ENCODE peak calls at places on chromosomes 13 and 19, in four cellular contexts. X is transverse colon, A is endothelial cell, Y is OCI-LY7. O is an unnamed sample.

GRCh38 chr19:53989600-53990533 is 1.6 kb upstream of the CACNG6 start:
- DNase-seq in X (no peak), A (no peak), Y (no peak), O (no peak)

GRCh38 chr13:35720690-35721554 is 244.4 kb upstream of the MAB21L1 start:
- DNase-seq in X (peak), A (peak), Y (peak), O (no peak)

GRCh38 chr19:55526216-55527196 is 10.4 kb downstream of the SBK2 start:
- DNase-seq in X (peak), A (no peak), Y (no peak), O (no peak)

GRCh38 chr19:18090545-18091216 is 3.9 kb upstream of the IL12RB1 start:
- DNase-seq in X (no peak), A (no peak), Y (no peak), O (no peak)

GRCh38 chr19:48676887-48677286 is 4.1 kb upstream of the NTN5 start:
- DNase-seq in X (peak), A (no peak), Y (no peak), O (no peak)

GRCh38 chr13:50081106-50081898 is 66.1 kb downstream of the KCNRG start:
- DNase-seq in X (peak), A (peak), Y (peak), O (peak)

GRCh38 chr13:77443511-77443910 is 92.0 kb upstream of the SCEL start:
- DNase-seq in X (no peak), A (no peak), Y (no peak), O (no peak)

GRCh38 chr19:27777726-27778125 is 1435.2 kb downstream of the UQCRFS1 start:
- DNase-seq in X (no peak), A (no peak), Y (peak), O (no peak)

GRCh38 chr19:56377105-56377924 is 16.0 kb downstream of the ZNF582 start:
- DNase-seq in X (no peak), A (no peak), Y (no peak), O (no peak)

GRCh38 chr13:98853791-98854191 is 101.3 kb upstream of the SLC15A1 start:
- DNase-seq in X (peak), A (no peak), Y (no peak), O (no peak)

GRCh38 chr19:37991841-37992248 is 84.8 kb downstream of the SIPA1L3 start:
- DNase-seq in X (no peak), A (no peak), Y (no peak), O (no peak)

GRCh38 chr13:49540552-49540951 is 44.8 kb downstream of the PHF11 start:
- DNase-seq in X (no peak), A (no peak), Y (peak), O (no peak)

GRCh38 chr19:34171539-34171876 is 796 bp upstream of the LSM14A start:
- DNase-seq in X (no peak), A (no peak), Y (no peak), O (no peak)

GRCh38 chr19:29927944-29928669 is 13.9 kb upstream of the URI1 start:
- DNase-seq in X (no peak), A (no peak), Y (peak), O (no peak)

GRCh38 chr13:29886446-29886845 is 36.0 kb upstream of the UBL3 start:
- DNase-seq in X (no peak), A (no peak), Y (no peak), O (no peak)

GRCh38 chr19:6577410-6578125 is 13.4 kb downstream of the CD70 start:
- DNase-seq in X (peak), A (no peak), Y (peak), O (no peak)

GRCh38 chr13:66914155-66914554 is 316.0 kb downstream of the PCDH9 start:
- DNase-seq in X (no peak), A (no peak), Y (no peak), O (no peak)

GRCh38 chr13:44101347-44102083 is 221.8 kb downstream of the LACC1 start:
- DNase-seq in X (no peak), A (no peak), Y (no peak), O (no peak)

GRCh38 chr19:41877916-41878905 is 1.1 kb downstream of the CD79A start:
- DNase-seq in X (peak), A (no peak), Y (no peak), O (no peak)

GRCh38 chr19:45195764-45196163 is 17.2 kb downstream of the BLOC1S3 start:
- DNase-seq in X (no peak), A (no peak), Y (no peak), O (no peak)

GRCh38 chr19:17339088-17339741 is 1.9 kb downstream of the GTPBP3 start:
- DNase-seq in X (no peak), A (no peak), Y (peak), O (no peak)

GRCh38 chr19:16661480-16662034 is 618 bp downstream of the TMEM38A start:
- DNase-seq in X (peak), A (no peak), Y (peak), O (peak)

GRCh38 chr19:35169226-35169995 is 14.9 kb downstream of the FXYD5 start:
- DNase-seq in X (no peak), A (no peak), Y (no peak), O (no peak)

GRCh38 chr13:19766637-19767036 is 16.1 kb downstream of the PSPC1 start:
- DNase-seq in X (no peak), A (no peak), Y (no peak), O (no peak)

GRCh38 chr13:113452942-113453901 is at the start of gene ADPRHL1:
- DNase-seq in X (no peak), A (no peak), Y (no peak), O (no peak)

GRCh38 chr13:29520671-29521070 is 74.8 kb downstream of the SLC7A1 start:
- DNase-seq in X (no peak), A (no peak), Y (no peak), O (no peak)

GRCh38 chr19:34838248-34838647 is 65.2 kb upstream of the ZNF599 start:
- DNase-seq in X (no peak), A (no peak), Y (peak), O (no peak)

GRCh38 chr19:4414800-4415251 is 12.4 kb downstream of the CHAF1A start:
- DNase-seq in X (no peak), A (no peak), Y (no peak), O (no peak)

GRCh38 chr19:45443462-45444317 is 20.0 kb upstream of the ERCC1 start:
- DNase-seq in X (peak), A (peak), Y (peak), O (no peak)

GRCh38 chr13:94115054-94115453 is 364.4 kb downstream of the DCT start:
- DNase-seq in X (no peak), A (no peak), Y (no peak), O (no peak)

GRCh38 chr19:52351512-52351911 is 15.5 kb downstream of the ZNF610 start:
- DNase-seq in X (no peak), A (peak), Y (peak), O (no peak)

GRCh38 chr13:37869756-37870488 is at the start of gene TRPC4:
- DNase-seq in X (peak), A (peak), Y (no peak), O (peak)

GRCh38 chr13:33017410-33017929 is 1.2 kb downstream of the KL start:
- DNase-seq in X (peak), A (peak), Y (peak), O (no peak)

GRCh38 chr13:57629821-57630235 is 1.7 kb upstream of the PCDH17 start:
- DNase-seq in X (peak), A (peak), Y (no peak), O (peak)

GRCh38 chr13:81929988-81930387 is 1589.1 kb upstream of the SPRY2 start:
- DNase-seq in X (no peak), A (no peak), Y (no peak), O (no peak)

GRCh38 chr19:55341191-55342043 is 1.7 kb downstream of the KMT5C start:
- DNase-seq in X (peak), A (peak), Y (peak), O (no peak)

DNA sequence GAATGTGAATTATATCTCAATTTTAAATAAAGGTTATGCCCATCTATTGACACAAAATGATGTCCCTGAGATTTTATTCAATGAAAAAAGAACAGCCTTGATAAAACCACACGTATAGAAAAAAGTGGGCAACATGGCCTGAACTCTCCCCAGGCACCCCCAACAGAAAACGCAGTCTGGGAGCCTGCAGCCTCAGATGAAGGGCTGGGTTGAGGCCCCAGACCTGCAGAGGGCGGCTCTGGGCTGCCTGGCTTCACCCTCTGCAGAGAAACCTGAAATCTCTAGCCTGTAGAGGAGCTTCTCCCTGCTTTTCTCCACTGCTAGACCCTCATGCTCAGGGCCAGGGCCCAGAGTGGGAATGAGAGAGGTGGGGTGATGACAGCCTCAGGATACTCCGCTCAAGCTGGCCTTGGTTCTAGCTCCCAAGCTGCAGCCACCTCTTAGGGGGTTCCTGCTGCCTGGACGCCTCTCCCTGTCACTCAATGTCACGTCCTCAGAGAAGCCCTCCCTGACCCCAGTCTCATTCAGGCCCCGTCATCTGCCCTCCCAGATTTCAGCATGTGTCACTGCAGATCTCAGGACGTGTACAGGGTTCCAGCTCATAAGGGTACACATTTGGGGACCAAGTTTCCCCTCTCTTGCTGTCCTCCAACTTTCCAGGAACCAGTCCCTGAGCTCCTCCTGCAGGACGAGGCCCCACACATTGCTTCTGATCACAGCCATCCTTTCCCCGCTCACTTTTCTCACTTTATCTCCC is 1.8 kb downstream of the MBD3 start:
- DNase-seq in X (peak), A (no peak), Y (peak), O (no peak)
- TF ChIP-seq CTCF in X (peak), A (no peak), Y (peak), O (peak)

GRCh38 chr13:30934381-30934780 is 1.9 kb downstream of the TEX26 start:
- DNase-seq in X (no peak), A (no peak), Y (no peak), O (no peak)
- TF ChIP-seq CTCF in X (no peak), A (no peak), Y (no peak), O (peak)

DNA sequence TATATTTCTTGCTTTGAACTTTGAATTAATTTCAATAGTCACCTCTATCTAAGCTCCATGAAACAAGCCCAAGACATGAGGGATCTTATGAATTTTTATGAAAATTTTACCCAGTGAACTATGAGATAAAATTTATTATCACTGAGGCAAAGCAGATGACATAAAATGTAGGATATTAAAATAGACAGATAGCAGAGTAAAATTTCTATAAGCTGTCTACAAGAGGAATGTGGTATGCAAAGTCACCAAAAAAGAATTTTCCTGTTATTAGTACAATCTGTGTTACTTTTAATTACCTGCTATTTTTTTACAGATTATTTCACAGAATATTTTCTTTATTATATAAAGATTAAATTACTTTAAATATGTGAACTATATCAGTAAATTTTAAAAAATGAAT is 2312.6 kb downstream of the PCDH9 start:
- DNase-seq in X (no peak), A (no peak), Y (no peak), O (no peak)
- TF ChIP-seq CTCF in X (no peak), A (no peak), Y (no peak), O (no peak)

GRCh38 chr19:15149704-15150103 is 42.5 kb downstream of the SYDE1 start:
- DNase-seq in X (no peak), A (no peak), Y (no peak), O (no peak)

GRCh38 chr19:15159251-15159650 is 41.5 kb downstream of the NOTCH3 start:
- DNase-seq in X (no peak), A (no peak), Y (peak), O (no peak)

GRCh38 chr19:15155296-15155695 is 45.5 kb downstream of the NOTCH3 start:
- DNase-seq in X (no peak), A (no peak), Y (no peak), O (no peak)

GRCh38 chr19:15156391-15156790 is 44.4 kb downstream of the NOTCH3 start:
- DNase-seq in X (no peak), A (no peak), Y (no peak), O (no peak)

GRCh38 chr19:15154002-15154612 is 46.7 kb downstream of the NOTCH3 start:
- DNase-seq in X (peak), A (peak), Y (peak), O (no peak)
- TF ChIP-seq CTCF in X (peak), A (peak), Y (peak), O (peak)

GRCh38 chr13:64471916-64472315 is 2758.2 kb downstream of the PCDH9 start:
- DNase-seq in X (no peak), A (no peak), Y (no peak), O (no peak)
- TF ChIP-seq CTCF in X (no peak), A (peak), Y (peak), O (peak)

GRCh38 chr19:13718733-13719132 is 45.6 kb upstream of the MRI1 start:
- DNase-seq in X (peak), A (no peak), Y (no peak), O (no peak)
- TF ChIP-seq CTCF in X (peak), A (no peak), Y (peak), O (peak)

GRCh38 chr19:7679017-7679720 is 1.5 kb upstream of the TRAPPC5 start:
- DNase-seq in X (peak), A (no peak), Y (peak), O (no peak)

GRCh38 chr19:7679771-7680605 is 645 bp upstream of the TRAPPC5 start:
- DNase-seq in X (no peak), A (no peak), Y (no peak), O (no peak)

GRCh38 chr19:7680606-7681335 is at the start of gene TRAPPC5:
- DNase-seq in X (peak), A (peak), Y (peak), O (no peak)

GRCh38 chr19:7682175-7682855 is 1.7 kb downstream of the TRAPPC5 start:
- DNase-seq in X (no peak), A (no peak), Y (no peak), O (no peak)

DNA sequence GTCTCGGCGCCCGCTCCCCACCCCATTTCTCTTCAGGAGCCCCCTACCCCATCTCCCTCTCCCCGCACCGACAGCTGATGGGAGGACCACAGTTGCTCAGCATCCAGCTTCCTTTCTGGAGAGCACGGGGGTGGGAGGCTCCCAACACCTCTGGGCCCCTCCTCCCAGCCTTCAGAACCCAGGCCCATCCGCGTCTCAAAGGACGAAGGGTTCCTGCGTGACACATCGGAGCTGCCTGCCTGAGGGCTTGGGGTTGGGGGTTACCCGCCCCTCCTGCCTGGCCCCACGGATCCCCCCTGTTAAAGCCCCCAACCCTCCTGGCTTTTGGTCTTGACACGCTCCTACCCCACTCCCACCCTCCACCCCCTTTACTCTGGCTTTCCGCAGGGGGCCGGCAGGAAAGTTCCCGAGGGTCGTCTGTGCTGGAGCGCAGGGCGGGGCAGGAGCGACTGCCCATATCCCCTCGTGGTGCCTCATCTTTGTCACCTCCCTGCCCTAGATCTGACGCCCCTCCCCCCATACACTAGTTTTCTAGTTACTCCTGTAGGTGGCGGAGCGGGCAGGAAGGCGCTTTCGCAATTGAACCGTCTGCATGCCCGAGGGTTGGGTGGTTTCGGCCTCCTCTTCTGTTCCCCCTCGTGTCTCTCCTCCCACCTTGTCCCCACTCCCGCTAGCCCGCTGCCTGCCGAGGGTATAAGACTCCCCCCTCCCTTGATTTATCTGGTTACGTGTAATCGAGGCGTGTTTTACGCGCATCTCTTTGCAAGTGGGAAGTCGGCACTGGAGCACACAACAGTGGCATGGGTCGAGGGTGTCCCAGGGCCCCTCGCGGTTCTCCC is 922 bp downstream of the TRAPPC5 start:
- DNase-seq in X (peak), A (peak), Y (peak), O (no peak)
- TF ChIP-seq CTCF in X (peak), A (peak), Y (peak), O (peak)

GRCh38 chr13:42745655-42746054 is 35.7 kb upstream of the FAM216B start:
- DNase-seq in X (no peak), A (no peak), Y (no peak), O (no peak)

GRCh38 chr13:42747399-42747873 is 33.9 kb upstream of the FAM216B start:
- DNase-seq in X (no peak), A (no peak), Y (no peak), O (no peak)

GRCh38 chr13:42751693-42752092 is 29.7 kb upstream of the FAM216B start:
- DNase-seq in X (no peak), A (no peak), Y (no peak), O (no peak)

GRCh38 chr13:42750858-42751257 is 30.5 kb upstream of the FAM216B start:
- DNase-seq in X (no peak), A (no peak), Y (no peak), O (no peak)

DNA sequence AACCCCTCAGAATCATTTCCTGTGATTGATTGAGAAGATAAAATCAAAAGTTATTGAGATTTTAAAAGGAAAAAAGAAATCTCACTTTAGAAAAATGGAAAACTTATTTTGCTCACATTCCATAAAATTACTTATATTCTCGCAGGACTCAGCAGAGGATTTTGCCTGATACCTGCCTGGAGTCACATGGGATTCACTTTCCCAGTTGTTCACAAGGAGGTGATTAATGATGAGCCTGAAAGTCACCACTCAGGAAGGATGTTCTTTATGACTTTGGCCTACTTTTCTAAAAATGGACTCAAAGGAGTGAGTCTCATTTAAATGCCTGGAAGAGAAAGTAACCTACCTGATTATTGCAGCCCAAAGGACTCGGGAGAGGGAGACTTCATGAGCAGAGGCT is 34.5 kb upstream of the FAM216B start:
- DNase-seq in X (no peak), A (no peak), Y (no peak), O (no peak)
- TF ChIP-seq CTCF in X (no peak), A (no peak), Y (no peak), O (no peak)